ENCODE peak calls at places on chromosome 15, in four cellular contexts. One of them, this sample, is unnamed. For H3K9me2, the result is how much of the 10 kb centered on the place peaks cover.

GRCh38 chr15:61556037-61556648 is 327.0 kb upstream of the RORA start:
- DNase-seq in GM23338: no peak
- DNase-seq in HCT116: no peak
- DNase-seq in PC-9: no peak
- DNase-seq in this sample: peak

GRCh38 chr15:89333959-89334509 is 590 bp downstream of the POLG start:
- DNase-seq in HCT116: no peak
- DNase-seq in GM23338: no peak
- DNase-seq in PC-9: no peak
- DNase-seq in this sample: no peak

GRCh38 chr15:39124155-39124924 is 456.5 kb upstream of the THBS1 start:
- DNase-seq in HCT116: no peak
- DNase-seq in PC-9: no peak
- DNase-seq in GM23338: no peak
- DNase-seq in this sample: peak

GRCh38 chr15:40344631-40345120 is 3.9 kb upstream of the CCDC9B start:
- DNase-seq in GM23338: peak
- DNase-seq in PC-9: peak
- DNase-seq in HCT116: no peak
- DNase-seq in this sample: peak

GRCh38 chr15:25238716-25239470 is 199.9 kb downstream of the UBE3A start:
- DNase-seq in GM23338: no peak
- DNase-seq in HCT116: no peak
- DNase-seq in PC-9: no peak
- DNase-seq in this sample: no peak

GRCh38 chr15:56959318-56959648 is 40.8 kb downstream of the TCF12 start:
- DNase-seq in PC-9: no peak
- DNase-seq in GM23338: no peak
- DNase-seq in HCT116: no peak
- DNase-seq in this sample: no peak

GRCh38 chr15:75776075-75776443 is 63.4 kb upstream of the CSPG4 start:
- DNase-seq in GM23338: peak
- DNase-seq in PC-9: no peak
- DNase-seq in HCT116: peak
- DNase-seq in this sample: peak

GRCh38 chr15:45653702-45654424 is 19.0 kb downstream of the SQOR start:
- DNase-seq in HCT116: no peak
- DNase-seq in GM23338: no peak
- DNase-seq in PC-9: no peak
- DNase-seq in this sample: no peak

GRCh38 chr15:89912674-89913396 is at the start of gene ARPIN:
- DNase-seq in GM23338: peak
- DNase-seq in PC-9: peak
- DNase-seq in HCT116: no peak
- DNase-seq in this sample: peak

GRCh38 chr15:78361956-78362506 is 21.9 kb downstream of the CRABP1 start:
- DNase-seq in HCT116: no peak
- DNase-seq in PC-9: no peak
- DNase-seq in GM23338: no peak
- DNase-seq in this sample: no peak

GRCh38 chr15:95266481-95267061 is 1035.2 kb downstream of the MCTP2 start:
- DNase-seq in GM23338: no peak
- DNase-seq in HCT116: no peak
- DNase-seq in PC-9: no peak
- DNase-seq in this sample: no peak

GRCh38 chr15:91839867-91840266 is 13.6 kb upstream of the SLCO3A1 start:
- DNase-seq in PC-9: no peak
- DNase-seq in HCT116: no peak
- DNase-seq in GM23338: peak
- DNase-seq in this sample: peak

GRCh38 chr15:62770752-62771151 is 271.8 kb upstream of the TPM1 start:
- DNase-seq in HCT116: peak
- DNase-seq in GM23338: no peak
- DNase-seq in PC-9: peak
- DNase-seq in this sample: peak

GRCh38 chr15:99105516-99106341 is 849 bp downstream of the SYNM start:
- DNase-seq in HCT116: no peak
- DNase-seq in GM23338: peak
- DNase-seq in PC-9: peak
- DNase-seq in this sample: no peak

GRCh38 chr15:65818927-65819562 is 27.0 kb upstream of the DENND4A start:
- DNase-seq in GM23338: no peak
- DNase-seq in PC-9: no peak
- DNase-seq in HCT116: no peak
- DNase-seq in this sample: no peak

GRCh38 chr15:75921732-75922703 is 18.3 kb downstream of the FBXO22 start:
- DNase-seq in HCT116: peak
- DNase-seq in GM23338: peak
- DNase-seq in PC-9: peak
- DNase-seq in this sample: peak

GRCh38 chr15:81016253-81017068 is 15.7 kb downstream of the TLNRD1 start:
- DNase-seq in HCT116: no peak
- DNase-seq in PC-9: no peak
- DNase-seq in GM23338: no peak
- DNase-seq in this sample: no peak

GRCh38 chr15:90571063-90571541 is 41.4 kb downstream of the CRTC3 start:
- DNase-seq in GM23338: no peak
- DNase-seq in PC-9: no peak
- DNase-seq in HCT116: peak
- DNase-seq in this sample: peak

GRCh38 chr15:85993116-85993515 is 86.6 kb upstream of the AGBL1 start:
- DNase-seq in GM23338: no peak
- DNase-seq in HCT116: no peak
- DNase-seq in PC-9: no peak
- DNase-seq in this sample: no peak

GRCh38 chr15:88800026-88800425 is 3.2 kb upstream of the ACAN start:
- DNase-seq in GM23338: no peak
- DNase-seq in PC-9: no peak
- DNase-seq in HCT116: no peak
- DNase-seq in this sample: peak

GRCh38 chr15:37079726-37080125 is 20.6 kb downstream of the MEIS2 start:
- DNase-seq in GM23338: no peak
- DNase-seq in HCT116: no peak
- DNase-seq in PC-9: no peak
- DNase-seq in this sample: no peak

GRCh38 chr15:62940359-62940754 is 102.2 kb upstream of the TPM1 start:
- DNase-seq in GM23338: no peak
- DNase-seq in HCT116: no peak
- DNase-seq in PC-9: no peak
- DNase-seq in this sample: no peak

GRCh38 chr15:38002883-38003477 is 68.5 kb downstream of the TMCO5A start:
- DNase-seq in HCT116: peak
- DNase-seq in PC-9: peak
- DNase-seq in GM23338: peak
- DNase-seq in this sample: peak

GRCh38 chr15:42798802-42799201 is 61.9 kb upstream of the CDAN1 start:
- DNase-seq in GM23338: no peak
- DNase-seq in PC-9: no peak
- DNase-seq in HCT116: no peak
- DNase-seq in this sample: no peak

GRCh38 chr15:25481208-25481862 is 42.5 kb upstream of the UBE3A start:
- DNase-seq in PC-9: peak
- DNase-seq in GM23338: peak
- DNase-seq in HCT116: no peak
- DNase-seq in this sample: peak

GRCh38 chr15:101314726-101315125 is 19.7 kb upstream of the SNRPA1 start:
- DNase-seq in HCT116: no peak
- DNase-seq in PC-9: no peak
- DNase-seq in GM23338: no peak
- DNase-seq in this sample: no peak

GRCh38 chr15:65196637-65197336 is 11.6 kb upstream of the CLPX start:
- DNase-seq in HCT116: no peak
- DNase-seq in GM23338: peak
- DNase-seq in PC-9: no peak
- DNase-seq in this sample: no peak

DNA sequence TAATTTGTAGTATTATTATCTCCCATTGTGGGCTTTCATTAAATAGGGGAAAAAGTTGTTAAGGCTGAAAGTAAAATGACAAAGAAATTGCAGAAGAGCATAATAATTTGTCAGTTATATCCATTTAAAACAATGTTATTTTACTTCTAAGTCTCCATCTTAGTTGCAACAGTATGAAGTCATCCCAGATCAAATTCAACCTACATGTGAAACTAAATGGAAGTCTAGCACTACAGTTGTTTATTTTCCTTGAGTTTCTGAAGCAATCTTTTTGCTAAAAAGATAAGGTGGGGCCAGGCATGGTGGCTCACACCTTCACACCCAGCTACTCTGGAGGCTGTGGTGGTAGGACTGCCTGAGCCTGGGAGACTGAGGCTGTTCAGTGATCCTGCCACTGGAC is 80.2 kb downstream of the DPH6 start:
- DNase-seq in GM23338: no peak
- DNase-seq in PC-9: no peak
- DNase-seq in HCT116: no peak
- DNase-seq in this sample: no peak
- H3K9me2 ChIP-seq in GM23338: under half
- H3K9me2 ChIP-seq in PC-9: under half
- H3K9me2 ChIP-seq in HCT116: under half
- H3K9me2 ChIP-seq in this sample: under half

GRCh38 chr15:70835826-70836225 is 18.1 kb downstream of the LARP6 start:
- DNase-seq in PC-9: no peak
- DNase-seq in GM23338: no peak
- DNase-seq in HCT116: no peak
- DNase-seq in this sample: no peak

GRCh38 chr15:70833897-70834765 is 19.8 kb downstream of the LARP6 start:
- DNase-seq in PC-9: peak
- DNase-seq in GM23338: peak
- DNase-seq in HCT116: peak
- DNase-seq in this sample: peak

GRCh38 chr15:70837476-70837875 is 16.5 kb downstream of the LARP6 start:
- DNase-seq in HCT116: no peak
- DNase-seq in PC-9: no peak
- DNase-seq in GM23338: no peak
- DNase-seq in this sample: no peak

GRCh38 chr15:70835415-70835814 is 18.5 kb downstream of the LARP6 start:
- DNase-seq in HCT116: no peak
- DNase-seq in PC-9: no peak
- DNase-seq in GM23338: no peak
- DNase-seq in this sample: no peak

GRCh38 chr15:70834999-70835398 is 19.0 kb downstream of the LARP6 start:
- DNase-seq in HCT116: no peak
- DNase-seq in PC-9: no peak
- DNase-seq in GM23338: no peak
- DNase-seq in this sample: no peak
- H3K9me2 ChIP-seq in HCT116: under half
- H3K9me2 ChIP-seq in PC-9: under half
- H3K9me2 ChIP-seq in GM23338: under half
- H3K9me2 ChIP-seq in this sample: under half

GRCh38 chr15:92878593-92879053 is 21.5 kb upstream of the CHD2 start:
- DNase-seq in GM23338: no peak
- DNase-seq in PC-9: no peak
- DNase-seq in HCT116: no peak
- DNase-seq in this sample: no peak
- H3K9me2 ChIP-seq in GM23338: under half
- H3K9me2 ChIP-seq in PC-9: under half
- H3K9me2 ChIP-seq in HCT116: under half
- H3K9me2 ChIP-seq in this sample: under half

DNA sequence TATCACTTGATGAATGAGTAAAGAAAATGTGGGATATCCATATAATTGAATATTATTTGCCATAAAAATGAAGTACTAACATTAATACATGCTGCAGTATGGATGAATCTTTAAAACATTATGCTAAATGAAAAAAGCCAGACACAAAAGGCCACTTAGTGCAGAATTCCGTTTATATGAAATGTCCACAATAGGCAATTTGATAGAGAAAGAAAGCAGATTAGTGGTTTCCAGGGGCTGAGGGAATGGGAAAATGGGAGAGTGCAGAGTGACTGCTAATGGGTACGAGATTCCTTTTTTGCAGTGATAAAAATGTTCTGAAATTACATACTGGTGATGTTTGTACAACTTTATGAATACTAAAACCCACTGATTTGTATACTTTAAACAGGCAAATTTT is 126.7 kb downstream of the FRMD5 start:
- DNase-seq in HCT116: no peak
- DNase-seq in PC-9: no peak
- DNase-seq in GM23338: no peak
- DNase-seq in this sample: no peak
- H3K9me2 ChIP-seq in HCT116: under half
- H3K9me2 ChIP-seq in PC-9: under half
- H3K9me2 ChIP-seq in GM23338: under half
- H3K9me2 ChIP-seq in this sample: under half

GRCh38 chr15:100263031-100263430 is 78.7 kb downstream of the ADAMTS17 start:
- DNase-seq in HCT116: no peak
- DNase-seq in GM23338: no peak
- DNase-seq in PC-9: no peak
- DNase-seq in this sample: no peak

GRCh38 chr15:100264994-100265640 is 76.7 kb downstream of the ADAMTS17 start:
- DNase-seq in GM23338: no peak
- DNase-seq in PC-9: no peak
- DNase-seq in HCT116: no peak
- DNase-seq in this sample: no peak

GRCh38 chr15:100259266-100259665 is 82.5 kb downstream of the ADAMTS17 start:
- DNase-seq in GM23338: no peak
- DNase-seq in HCT116: no peak
- DNase-seq in PC-9: no peak
- DNase-seq in this sample: no peak

GRCh38 chr15:100263721-100264455 is 77.9 kb downstream of the ADAMTS17 start:
- DNase-seq in GM23338: no peak
- DNase-seq in PC-9: no peak
- DNase-seq in HCT116: no peak
- DNase-seq in this sample: no peak

DNA sequence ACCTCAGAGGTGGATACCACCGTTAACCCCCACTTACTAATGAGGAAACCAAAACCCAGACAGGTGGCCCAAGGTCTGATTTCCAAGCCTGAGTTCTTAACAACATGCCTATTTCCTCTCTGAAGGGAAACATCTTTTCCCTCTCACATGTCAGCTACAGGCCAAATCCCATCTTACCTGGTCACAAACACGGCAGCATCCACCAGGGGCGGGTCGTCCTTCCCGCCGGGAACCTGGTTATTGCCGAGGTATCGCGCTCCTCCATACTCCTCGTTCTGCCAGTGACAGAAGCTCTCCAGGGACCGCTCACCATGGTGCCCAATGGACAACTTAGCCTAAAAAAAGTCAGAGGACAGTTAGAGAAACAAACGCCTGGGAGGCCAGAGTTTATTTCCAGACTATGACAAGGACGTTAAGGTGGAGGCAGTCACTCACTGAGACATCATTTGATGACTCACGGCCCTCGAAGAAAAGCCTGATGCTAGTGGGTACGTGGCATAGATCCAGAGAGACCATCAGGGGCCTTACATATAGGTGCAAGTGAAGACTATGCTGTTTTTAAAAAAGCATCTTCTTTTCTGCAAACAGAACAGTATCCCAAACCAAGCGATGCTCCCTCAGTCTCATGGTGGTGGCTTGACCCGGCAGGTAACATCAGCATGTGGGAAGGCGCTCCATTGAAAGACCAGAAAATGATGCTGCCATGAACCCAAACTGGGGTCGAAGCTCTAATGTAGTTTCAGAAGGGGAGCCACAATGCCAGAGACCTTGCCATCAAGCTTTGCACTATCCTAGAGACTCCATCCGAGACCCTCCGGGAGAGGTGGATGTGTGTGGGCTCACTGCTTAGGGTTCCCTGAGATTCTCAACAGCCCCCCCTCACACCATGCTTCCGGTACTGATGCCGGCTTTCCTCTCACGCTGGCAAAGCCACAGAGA is 80.2 kb downstream of the ADAMTS17 start:
- DNase-seq in PC-9: no peak
- DNase-seq in GM23338: no peak
- DNase-seq in HCT116: no peak
- DNase-seq in this sample: no peak
- H3K9me2 ChIP-seq in PC-9: under half
- H3K9me2 ChIP-seq in GM23338: under half
- H3K9me2 ChIP-seq in HCT116: under half
- H3K9me2 ChIP-seq in this sample: under half